ENCODE peak calls at places on chromosomes 16 and 17, in nine cellular contexts. One of them, this sample, is unnamed.

GRCh38 chr16:50819706-50820105 is 77.8 kb downstream of the CYLD start:
- DNase-seq in T-helper 2 cell treated with Interferon-gamma antibody and Interleukin-4, amounts not matched to agents 5 μg/mL and 100 μg/mL, for 36 hours: no peak
- DNase-seq in HTR-8/SVneo: no peak
- DNase-seq in WTC11: no peak
- DNase-seq in T-helper 1 cell: no peak
- DNase-seq in T follicular helper cell: no peak
- DNase-seq in NCI-H1105: no peak
- DNase-seq in activated CD4-positive, alpha-beta T cell treated with anti-CD3 and anti-CD28 coated beads for 4 hours: no peak
- DNase-seq in NCI-H2107: no peak
- DNase-seq in this sample: no peak

GRCh38 chr16:51648521-51648920 is 497.5 kb upstream of the SALL1 start:
- DNase-seq in T-helper 2 cell treated with Interferon-gamma antibody and Interleukin-4, amounts not matched to agents 5 μg/mL and 100 μg/mL, for 36 hours: no peak
- DNase-seq in HTR-8/SVneo: no peak
- DNase-seq in WTC11: no peak
- DNase-seq in T-helper 1 cell: no peak
- DNase-seq in T follicular helper cell: no peak
- DNase-seq in NCI-H1105: no peak
- DNase-seq in activated CD4-positive, alpha-beta T cell treated with anti-CD3 and anti-CD28 coated beads for 4 hours: no peak
- DNase-seq in NCI-H2107: no peak
- DNase-seq in this sample: no peak

GRCh38 chr16:90046971-90047713 is 27.9 kb upstream of the DBNDD1 start:
- DNase-seq in T-helper 2 cell treated with Interferon-gamma antibody and Interleukin-4, amounts not matched to agents 5 μg/mL and 100 μg/mL, for 36 hours: no peak
- DNase-seq in HTR-8/SVneo: peak
- DNase-seq in WTC11: peak
- DNase-seq in T-helper 1 cell: no peak
- DNase-seq in T follicular helper cell: no peak
- DNase-seq in NCI-H1105: no peak
- DNase-seq in activated CD4-positive, alpha-beta T cell treated with anti-CD3 and anti-CD28 coated beads for 4 hours: no peak
- DNase-seq in NCI-H2107: no peak
- DNase-seq in this sample: no peak

GRCh38 chr16:81744385-81744784 is 34.7 kb upstream of the PLCG2 start:
- DNase-seq in T-helper 2 cell treated with Interferon-gamma antibody and Interleukin-4, amounts not matched to agents 5 μg/mL and 100 μg/mL, for 36 hours: no peak
- DNase-seq in HTR-8/SVneo: no peak
- DNase-seq in WTC11: no peak
- DNase-seq in T-helper 1 cell: no peak
- DNase-seq in T follicular helper cell: no peak
- DNase-seq in NCI-H1105: no peak
- DNase-seq in activated CD4-positive, alpha-beta T cell treated with anti-CD3 and anti-CD28 coated beads for 4 hours: no peak
- DNase-seq in NCI-H2107: no peak
- DNase-seq in this sample: no peak

GRCh38 chr16:68244481-68244902 is 681 bp upstream of the PLA2G15 start:
- DNase-seq in T-helper 2 cell treated with Interferon-gamma antibody and Interleukin-4, amounts not matched to agents 5 μg/mL and 100 μg/mL, for 36 hours: no peak
- DNase-seq in HTR-8/SVneo: no peak
- DNase-seq in WTC11: no peak
- DNase-seq in T-helper 1 cell: no peak
- DNase-seq in T follicular helper cell: no peak
- DNase-seq in NCI-H1105: no peak
- DNase-seq in activated CD4-positive, alpha-beta T cell treated with anti-CD3 and anti-CD28 coated beads for 4 hours: no peak
- DNase-seq in NCI-H2107: no peak
- DNase-seq in this sample: no peak

GRCh38 chr17:4782652-4783051 is 3.5 kb downstream of the VMO1 start:
- DNase-seq in T-helper 2 cell treated with Interferon-gamma antibody and Interleukin-4, amounts not matched to agents 5 μg/mL and 100 μg/mL, for 36 hours: no peak
- DNase-seq in HTR-8/SVneo: no peak
- DNase-seq in WTC11: peak
- DNase-seq in T-helper 1 cell: no peak
- DNase-seq in T follicular helper cell: no peak
- DNase-seq in NCI-H1105: no peak
- DNase-seq in activated CD4-positive, alpha-beta T cell treated with anti-CD3 and anti-CD28 coated beads for 4 hours: no peak
- DNase-seq in NCI-H2107: no peak
- DNase-seq in this sample: no peak

GRCh38 chr17:69516911-69517310 is 102.4 kb downstream of the MAP2K6 start:
- DNase-seq in T-helper 2 cell treated with Interferon-gamma antibody and Interleukin-4, amounts not matched to agents 5 μg/mL and 100 μg/mL, for 36 hours: no peak
- DNase-seq in HTR-8/SVneo: no peak
- DNase-seq in WTC11: no peak
- DNase-seq in T-helper 1 cell: no peak
- DNase-seq in T follicular helper cell: no peak
- DNase-seq in NCI-H1105: no peak
- DNase-seq in activated CD4-positive, alpha-beta T cell treated with anti-CD3 and anti-CD28 coated beads for 4 hours: no peak
- DNase-seq in NCI-H2107: no peak
- DNase-seq in this sample: no peak

GRCh38 chr17:45139533-45139920 is 4.0 kb downstream of the ACBD4 start:
- DNase-seq in T-helper 2 cell treated with Interferon-gamma antibody and Interleukin-4, amounts not matched to agents 5 μg/mL and 100 μg/mL, for 36 hours: no peak
- DNase-seq in HTR-8/SVneo: no peak
- DNase-seq in WTC11: no peak
- DNase-seq in T-helper 1 cell: no peak
- DNase-seq in T follicular helper cell: no peak
- DNase-seq in NCI-H1105: no peak
- DNase-seq in activated CD4-positive, alpha-beta T cell treated with anti-CD3 and anti-CD28 coated beads for 4 hours: no peak
- DNase-seq in NCI-H2107: no peak
- DNase-seq in this sample: no peak

GRCh38 chr17:45248132-45248936 is 13.6 kb downstream of the SPATA32 start:
- DNase-seq in T-helper 2 cell treated with Interferon-gamma antibody and Interleukin-4, amounts not matched to agents 5 μg/mL and 100 μg/mL, for 36 hours: peak
- DNase-seq in HTR-8/SVneo: peak
- DNase-seq in WTC11: peak
- DNase-seq in T-helper 1 cell: peak
- DNase-seq in T follicular helper cell: peak
- DNase-seq in NCI-H1105: peak
- DNase-seq in activated CD4-positive, alpha-beta T cell treated with anti-CD3 and anti-CD28 coated beads for 4 hours: peak
- DNase-seq in NCI-H2107: no peak
- DNase-seq in this sample: no peak

GRCh38 chr17:5418858-5419355 is 555 bp downstream of the NUP88 start:
- DNase-seq in T-helper 2 cell treated with Interferon-gamma antibody and Interleukin-4, amounts not matched to agents 5 μg/mL and 100 μg/mL, for 36 hours: peak
- DNase-seq in HTR-8/SVneo: no peak
- DNase-seq in WTC11: no peak
- DNase-seq in T-helper 1 cell: peak
- DNase-seq in T follicular helper cell: peak
- DNase-seq in NCI-H1105: peak
- DNase-seq in activated CD4-positive, alpha-beta T cell treated with anti-CD3 and anti-CD28 coated beads for 4 hours: peak
- DNase-seq in NCI-H2107: no peak
- DNase-seq in this sample: no peak

GRCh38 chr17:47604268-47604927 is 45.3 kb upstream of the KPNB1 start:
- DNase-seq in T-helper 2 cell treated with Interferon-gamma antibody and Interleukin-4, amounts not matched to agents 5 μg/mL and 100 μg/mL, for 36 hours: no peak
- DNase-seq in HTR-8/SVneo: no peak
- DNase-seq in WTC11: no peak
- DNase-seq in T-helper 1 cell: no peak
- DNase-seq in T follicular helper cell: no peak
- DNase-seq in NCI-H1105: peak
- DNase-seq in activated CD4-positive, alpha-beta T cell treated with anti-CD3 and anti-CD28 coated beads for 4 hours: no peak
- DNase-seq in NCI-H2107: no peak
- DNase-seq in this sample: no peak

GRCh38 chr16:79267781-79268180 is 332.8 kb downstream of the MAF start:
- DNase-seq in T-helper 2 cell treated with Interferon-gamma antibody and Interleukin-4, amounts not matched to agents 5 μg/mL and 100 μg/mL, for 36 hours: peak
- DNase-seq in HTR-8/SVneo: no peak
- DNase-seq in WTC11: no peak
- DNase-seq in T-helper 1 cell: no peak
- DNase-seq in T follicular helper cell: no peak
- DNase-seq in NCI-H1105: no peak
- DNase-seq in activated CD4-positive, alpha-beta T cell treated with anti-CD3 and anti-CD28 coated beads for 4 hours: peak
- DNase-seq in NCI-H2107: no peak
- DNase-seq in this sample: no peak

GRCh38 chr17:80260791-80261158 is at the start of gene RNF213:
- DNase-seq in T-helper 2 cell treated with Interferon-gamma antibody and Interleukin-4, amounts not matched to agents 5 μg/mL and 100 μg/mL, for 36 hours: peak
- DNase-seq in HTR-8/SVneo: peak
- DNase-seq in WTC11: peak
- DNase-seq in T-helper 1 cell: peak
- DNase-seq in T follicular helper cell: peak
- DNase-seq in NCI-H1105: peak
- DNase-seq in activated CD4-positive, alpha-beta T cell treated with anti-CD3 and anti-CD28 coated beads for 4 hours: no peak
- DNase-seq in NCI-H2107: no peak
- DNase-seq in this sample: peak

GRCh38 chr17:75983501-75984181 is 4.6 kb downstream of the TEN1 start:
- DNase-seq in T-helper 2 cell treated with Interferon-gamma antibody and Interleukin-4, amounts not matched to agents 5 μg/mL and 100 μg/mL, for 36 hours: no peak
- DNase-seq in HTR-8/SVneo: no peak
- DNase-seq in WTC11: peak
- DNase-seq in T-helper 1 cell: no peak
- DNase-seq in T follicular helper cell: no peak
- DNase-seq in NCI-H1105: no peak
- DNase-seq in activated CD4-positive, alpha-beta T cell treated with anti-CD3 and anti-CD28 coated beads for 4 hours: no peak
- DNase-seq in NCI-H2107: no peak
- DNase-seq in this sample: no peak

GRCh38 chr16:50457979-50458461 is 89.2 kb upstream of the BRD7 start:
- DNase-seq in T-helper 2 cell treated with Interferon-gamma antibody and Interleukin-4, amounts not matched to agents 5 μg/mL and 100 μg/mL, for 36 hours: no peak
- DNase-seq in HTR-8/SVneo: no peak
- DNase-seq in WTC11: no peak
- DNase-seq in T-helper 1 cell: no peak
- DNase-seq in T follicular helper cell: no peak
- DNase-seq in NCI-H1105: no peak
- DNase-seq in activated CD4-positive, alpha-beta T cell treated with anti-CD3 and anti-CD28 coated beads for 4 hours: no peak
- DNase-seq in NCI-H2107: no peak
- DNase-seq in this sample: no peak

GRCh38 chr16:31216552-31217530 is at the start of gene PYDC1:
- DNase-seq in T-helper 2 cell treated with Interferon-gamma antibody and Interleukin-4, amounts not matched to agents 5 μg/mL and 100 μg/mL, for 36 hours: no peak
- DNase-seq in HTR-8/SVneo: no peak
- DNase-seq in WTC11: peak
- DNase-seq in T-helper 1 cell: no peak
- DNase-seq in T follicular helper cell: no peak
- DNase-seq in NCI-H1105: no peak
- DNase-seq in activated CD4-positive, alpha-beta T cell treated with anti-CD3 and anti-CD28 coated beads for 4 hours: no peak
- DNase-seq in NCI-H2107: no peak
- DNase-seq in this sample: no peak

GRCh38 chr17:39614545-39615157 is 6.9 kb upstream of the NEUROD2 start:
- DNase-seq in T-helper 2 cell treated with Interferon-gamma antibody and Interleukin-4, amounts not matched to agents 5 μg/mL and 100 μg/mL, for 36 hours: no peak
- DNase-seq in HTR-8/SVneo: no peak
- DNase-seq in WTC11: no peak
- DNase-seq in T-helper 1 cell: no peak
- DNase-seq in T follicular helper cell: no peak
- DNase-seq in NCI-H1105: no peak
- DNase-seq in activated CD4-positive, alpha-beta T cell treated with anti-CD3 and anti-CD28 coated beads for 4 hours: no peak
- DNase-seq in NCI-H2107: no peak
- DNase-seq in this sample: no peak

GRCh38 chr17:57387575-57387974 is 131.3 kb downstream of the MSI2 start:
- DNase-seq in T-helper 2 cell treated with Interferon-gamma antibody and Interleukin-4, amounts not matched to agents 5 μg/mL and 100 μg/mL, for 36 hours: no peak
- DNase-seq in HTR-8/SVneo: no peak
- DNase-seq in WTC11: no peak
- DNase-seq in T-helper 1 cell: no peak
- DNase-seq in T follicular helper cell: no peak
- DNase-seq in NCI-H1105: no peak
- DNase-seq in activated CD4-positive, alpha-beta T cell treated with anti-CD3 and anti-CD28 coated beads for 4 hours: no peak
- DNase-seq in NCI-H2107: no peak
- DNase-seq in this sample: no peak

GRCh38 chr16:30746638-30747160 is 1.5 kb upstream of the PHKG2 start:
- DNase-seq in T-helper 2 cell treated with Interferon-gamma antibody and Interleukin-4, amounts not matched to agents 5 μg/mL and 100 μg/mL, for 36 hours: no peak
- DNase-seq in HTR-8/SVneo: no peak
- DNase-seq in WTC11: no peak
- DNase-seq in T-helper 1 cell: no peak
- DNase-seq in T follicular helper cell: no peak
- DNase-seq in NCI-H1105: no peak
- DNase-seq in activated CD4-positive, alpha-beta T cell treated with anti-CD3 and anti-CD28 coated beads for 4 hours: no peak
- DNase-seq in NCI-H2107: no peak
- DNase-seq in this sample: no peak

GRCh38 chr17:67150826-67151225 is 94.2 kb downstream of the HELZ start:
- DNase-seq in T-helper 2 cell treated with Interferon-gamma antibody and Interleukin-4, amounts not matched to agents 5 μg/mL and 100 μg/mL, for 36 hours: no peak
- DNase-seq in HTR-8/SVneo: no peak
- DNase-seq in WTC11: no peak
- DNase-seq in T-helper 1 cell: no peak
- DNase-seq in T follicular helper cell: no peak
- DNase-seq in NCI-H1105: no peak
- DNase-seq in activated CD4-positive, alpha-beta T cell treated with anti-CD3 and anti-CD28 coated beads for 4 hours: no peak
- DNase-seq in NCI-H2107: no peak
- DNase-seq in this sample: no peak

GRCh38 chr17:40432864-40433528 is 10.3 kb upstream of the IGFBP4 start:
- DNase-seq in T-helper 2 cell treated with Interferon-gamma antibody and Interleukin-4, amounts not matched to agents 5 μg/mL and 100 μg/mL, for 36 hours: no peak
- DNase-seq in HTR-8/SVneo: no peak
- DNase-seq in WTC11: no peak
- DNase-seq in T-helper 1 cell: no peak
- DNase-seq in T follicular helper cell: no peak
- DNase-seq in NCI-H1105: no peak
- DNase-seq in activated CD4-positive, alpha-beta T cell treated with anti-CD3 and anti-CD28 coated beads for 4 hours: no peak
- DNase-seq in NCI-H2107: no peak
- DNase-seq in this sample: no peak

GRCh38 chr17:63847525-63848249 is 5.2 kb upstream of the SMARCD2 start:
- DNase-seq in T-helper 2 cell treated with Interferon-gamma antibody and Interleukin-4, amounts not matched to agents 5 μg/mL and 100 μg/mL, for 36 hours: no peak
- DNase-seq in HTR-8/SVneo: no peak
- DNase-seq in WTC11: no peak
- DNase-seq in T-helper 1 cell: no peak
- DNase-seq in T follicular helper cell: no peak
- DNase-seq in NCI-H1105: no peak
- DNase-seq in activated CD4-positive, alpha-beta T cell treated with anti-CD3 and anti-CD28 coated beads for 4 hours: no peak
- DNase-seq in NCI-H2107: no peak
- DNase-seq in this sample: no peak

GRCh38 chr16:27515874-27516353 is 33.8 kb downstream of the GTF3C1 start:
- DNase-seq in T-helper 2 cell treated with Interferon-gamma antibody and Interleukin-4, amounts not matched to agents 5 μg/mL and 100 μg/mL, for 36 hours: peak
- DNase-seq in HTR-8/SVneo: peak
- DNase-seq in WTC11: peak
- DNase-seq in T-helper 1 cell: no peak
- DNase-seq in T follicular helper cell: no peak
- DNase-seq in NCI-H1105: no peak
- DNase-seq in activated CD4-positive, alpha-beta T cell treated with anti-CD3 and anti-CD28 coated beads for 4 hours: no peak
- DNase-seq in NCI-H2107: no peak
- DNase-seq in this sample: no peak

GRCh38 chr16:89845417-89845816 is 17.1 kb downstream of the SPIRE2 start:
- DNase-seq in T-helper 2 cell treated with Interferon-gamma antibody and Interleukin-4, amounts not matched to agents 5 μg/mL and 100 μg/mL, for 36 hours: no peak
- DNase-seq in HTR-8/SVneo: no peak
- DNase-seq in WTC11: no peak
- DNase-seq in T-helper 1 cell: no peak
- DNase-seq in T follicular helper cell: no peak
- DNase-seq in NCI-H1105: no peak
- DNase-seq in activated CD4-positive, alpha-beta T cell treated with anti-CD3 and anti-CD28 coated beads for 4 hours: no peak
- DNase-seq in NCI-H2107: no peak
- DNase-seq in this sample: no peak

GRCh38 chr17:83179378-83179777 is 100.0 kb downstream of the METRNL start:
- DNase-seq in T-helper 2 cell treated with Interferon-gamma antibody and Interleukin-4, amounts not matched to agents 5 μg/mL and 100 μg/mL, for 36 hours: no peak
- DNase-seq in HTR-8/SVneo: no peak
- DNase-seq in WTC11: peak
- DNase-seq in T-helper 1 cell: no peak
- DNase-seq in T follicular helper cell: no peak
- DNase-seq in NCI-H1105: peak
- DNase-seq in activated CD4-positive, alpha-beta T cell treated with anti-CD3 and anti-CD28 coated beads for 4 hours: no peak
- DNase-seq in NCI-H2107: no peak
- DNase-seq in this sample: no peak

GRCh38 chr16:68401871-68402747 is 46.2 kb downstream of the SMPD3 start:
- DNase-seq in T-helper 2 cell treated with Interferon-gamma antibody and Interleukin-4, amounts not matched to agents 5 μg/mL and 100 μg/mL, for 36 hours: no peak
- DNase-seq in HTR-8/SVneo: peak
- DNase-seq in WTC11: no peak
- DNase-seq in T-helper 1 cell: no peak
- DNase-seq in T follicular helper cell: no peak
- DNase-seq in NCI-H1105: no peak
- DNase-seq in activated CD4-positive, alpha-beta T cell treated with anti-CD3 and anti-CD28 coated beads for 4 hours: no peak
- DNase-seq in NCI-H2107: no peak
- DNase-seq in this sample: no peak

GRCh38 chr17:18156171-18156975 is 27.3 kb upstream of the ALKBH5 start:
- DNase-seq in T-helper 2 cell treated with Interferon-gamma antibody and Interleukin-4, amounts not matched to agents 5 μg/mL and 100 μg/mL, for 36 hours: no peak
- DNase-seq in HTR-8/SVneo: no peak
- DNase-seq in WTC11: no peak
- DNase-seq in T-helper 1 cell: no peak
- DNase-seq in T follicular helper cell: no peak
- DNase-seq in NCI-H1105: no peak
- DNase-seq in activated CD4-positive, alpha-beta T cell treated with anti-CD3 and anti-CD28 coated beads for 4 hours: no peak
- DNase-seq in NCI-H2107: no peak
- DNase-seq in this sample: no peak

GRCh38 chr16:67428146-67428731 is 2.7 kb upstream of the HSD11B2 start:
- DNase-seq in T-helper 2 cell treated with Interferon-gamma antibody and Interleukin-4, amounts not matched to agents 5 μg/mL and 100 μg/mL, for 36 hours: peak
- DNase-seq in HTR-8/SVneo: peak
- DNase-seq in WTC11: peak
- DNase-seq in T-helper 1 cell: peak
- DNase-seq in T follicular helper cell: peak
- DNase-seq in NCI-H1105: peak
- DNase-seq in activated CD4-positive, alpha-beta T cell treated with anti-CD3 and anti-CD28 coated beads for 4 hours: peak
- DNase-seq in NCI-H2107: peak
- DNase-seq in this sample: no peak

GRCh38 chr16:48522041-48522440 is 87.9 kb downstream of the N4BP1 start:
- DNase-seq in T-helper 2 cell treated with Interferon-gamma antibody and Interleukin-4, amounts not matched to agents 5 μg/mL and 100 μg/mL, for 36 hours: no peak
- DNase-seq in HTR-8/SVneo: no peak
- DNase-seq in WTC11: no peak
- DNase-seq in T-helper 1 cell: no peak
- DNase-seq in T follicular helper cell: no peak
- DNase-seq in NCI-H1105: no peak
- DNase-seq in activated CD4-positive, alpha-beta T cell treated with anti-CD3 and anti-CD28 coated beads for 4 hours: no peak
- DNase-seq in NCI-H2107: no peak
- DNase-seq in this sample: no peak

GRCh38 chr17:13088666-13089065 is 70.8 kb upstream of the ELAC2 start:
- DNase-seq in T-helper 2 cell treated with Interferon-gamma antibody and Interleukin-4, amounts not matched to agents 5 μg/mL and 100 μg/mL, for 36 hours: no peak
- DNase-seq in HTR-8/SVneo: no peak
- DNase-seq in WTC11: no peak
- DNase-seq in T-helper 1 cell: no peak
- DNase-seq in T follicular helper cell: no peak
- DNase-seq in NCI-H1105: no peak
- DNase-seq in activated CD4-positive, alpha-beta T cell treated with anti-CD3 and anti-CD28 coated beads for 4 hours: no peak
- DNase-seq in NCI-H2107: no peak
- DNase-seq in this sample: no peak

GRCh38 chr16:21159281-21159951 is 942 bp downstream of the LDAF1 start:
- DNase-seq in T-helper 2 cell treated with Interferon-gamma antibody and Interleukin-4, amounts not matched to agents 5 μg/mL and 100 μg/mL, for 36 hours: no peak
- DNase-seq in HTR-8/SVneo: no peak
- DNase-seq in WTC11: peak
- DNase-seq in T-helper 1 cell: peak
- DNase-seq in T follicular helper cell: no peak
- DNase-seq in NCI-H1105: no peak
- DNase-seq in activated CD4-positive, alpha-beta T cell treated with anti-CD3 and anti-CD28 coated beads for 4 hours: peak
- DNase-seq in NCI-H2107: no peak
- DNase-seq in this sample: no peak

This sample was measured in hippocampal formation.